ENCODE peak calls at places on chromosomes 1 and 21, in eight cellular contexts. H, V, J, B, I, X, D and E are unnamed samples.

GRCh38 chr1:200258447-200259375 is 151.1 kb downstream of the ZNF281 start:
- DNase-seq in H (peak; percentile 39), V (peak; percentile 52), J (no peak), B (peak; percentile 37), I (no peak), X (peak; percentile 27), D (no peak), E (peak; percentile 43)

GRCh38 chr1:20735581-20736111 is 3.1 kb upstream of the SH2D5 start:
- DNase-seq in H (no peak), V (no peak), J (no peak), B (no peak), I (no peak), X (no peak), D (no peak), E (no peak)

GRCh38 chr1:31585736-31586365 is 9.5 kb downstream of the TINAGL1 start:
- DNase-seq in H (no peak), V (no peak), J (no peak), B (no peak), I (no peak), X (peak; percentile 8), D (no peak), E (no peak)

GRCh38 chr1:65343286-65343685 is 33.9 kb downstream of the DNAJC6 start:
- DNase-seq in H (no peak), V (no peak), J (no peak), B (no peak), I (no peak), X (no peak), D (no peak), E (no peak)

GRCh38 chr1:9659328-9659727 is 7.8 kb downstream of the PIK3CD start:
- DNase-seq in H (no peak), V (peak; percentile 21), J (no peak), B (no peak), I (no peak), X (no peak), D (no peak), E (no peak)

GRCh38 chr1:83547903-83548302 is 451.0 kb downstream of the TTLL7 start:
- DNase-seq in H (no peak), V (no peak), J (no peak), B (no peak), I (no peak), X (no peak), D (no peak), E (no peak)

GRCh38 chr21:21345872-21346271 is 347.7 kb downstream of the NCAM2 start:
- DNase-seq in H (no peak), V (no peak), J (no peak), B (no peak), I (no peak), X (no peak), D (no peak), E (no peak)

GRCh38 chr1:55695553-55695952 is 480.4 kb upstream of the USP24 start:
- DNase-seq in H (no peak), V (no peak), J (no peak), B (no peak), I (no peak), X (no peak), D (no peak), E (no peak)

GRCh38 chr1:225825606-225826005 is 15.7 kb downstream of the EPHX1 start:
- DNase-seq in H (no peak), V (no peak), J (no peak), B (no peak), I (no peak), X (no peak), D (no peak), E (no peak)

GRCh38 chr1:71147637-71148360 is 67.0 kb upstream of the ZRANB2 start:
- DNase-seq in H (no peak), V (no peak), J (no peak), B (no peak), I (no peak), X (no peak), D (no peak), E (no peak)

GRCh38 chr1:236654957-236655356 is 31.3 kb upstream of the ACTN2 start:
- DNase-seq in H (no peak), V (no peak), J (no peak), B (no peak), I (no peak), X (no peak), D (no peak), E (no peak)

GRCh38 chr1:236657398-236657797 is 28.9 kb upstream of the ACTN2 start:
- DNase-seq in H (no peak), V (no peak), J (no peak), B (no peak), I (no peak), X (no peak), D (no peak), E (no peak)

GRCh38 chr1:236659792-236660587 is 26.3 kb upstream of the ACTN2 start:
- DNase-seq in H (no peak), V (no peak), J (no peak), B (no peak), I (no peak), X (no peak), D (no peak), E (peak; percentile 51)

DNA sequence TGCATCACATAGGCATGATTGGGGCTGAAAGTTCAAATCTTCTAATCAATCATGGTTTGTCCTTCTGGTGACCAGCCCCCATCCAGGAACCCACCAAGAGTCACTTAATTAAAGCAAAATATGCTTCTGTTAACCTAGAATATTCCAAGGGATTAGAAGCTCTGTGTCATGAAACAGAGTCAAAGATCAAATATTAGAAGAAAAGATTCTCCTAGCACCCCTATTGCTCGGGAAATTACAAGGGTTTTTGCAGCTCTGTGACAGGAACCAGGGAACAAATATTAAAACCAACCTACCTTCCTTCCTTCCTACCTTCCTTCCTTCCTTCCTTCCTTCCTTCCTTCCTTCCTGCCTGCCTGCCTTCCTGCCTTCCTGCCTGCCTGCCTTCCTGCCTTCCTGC is 31.8 kb upstream of the ACTN2 start:
- DNase-seq in H (no peak), V (no peak), J (no peak), B (no peak), I (no peak), X (no peak), D (no peak), E (no peak)
- TF ChIP-seq REST in H (no peak), V (no peak), J (no peak), B (no peak), I (no peak), X (no peak), D (no peak), E (no peak)

DNA sequence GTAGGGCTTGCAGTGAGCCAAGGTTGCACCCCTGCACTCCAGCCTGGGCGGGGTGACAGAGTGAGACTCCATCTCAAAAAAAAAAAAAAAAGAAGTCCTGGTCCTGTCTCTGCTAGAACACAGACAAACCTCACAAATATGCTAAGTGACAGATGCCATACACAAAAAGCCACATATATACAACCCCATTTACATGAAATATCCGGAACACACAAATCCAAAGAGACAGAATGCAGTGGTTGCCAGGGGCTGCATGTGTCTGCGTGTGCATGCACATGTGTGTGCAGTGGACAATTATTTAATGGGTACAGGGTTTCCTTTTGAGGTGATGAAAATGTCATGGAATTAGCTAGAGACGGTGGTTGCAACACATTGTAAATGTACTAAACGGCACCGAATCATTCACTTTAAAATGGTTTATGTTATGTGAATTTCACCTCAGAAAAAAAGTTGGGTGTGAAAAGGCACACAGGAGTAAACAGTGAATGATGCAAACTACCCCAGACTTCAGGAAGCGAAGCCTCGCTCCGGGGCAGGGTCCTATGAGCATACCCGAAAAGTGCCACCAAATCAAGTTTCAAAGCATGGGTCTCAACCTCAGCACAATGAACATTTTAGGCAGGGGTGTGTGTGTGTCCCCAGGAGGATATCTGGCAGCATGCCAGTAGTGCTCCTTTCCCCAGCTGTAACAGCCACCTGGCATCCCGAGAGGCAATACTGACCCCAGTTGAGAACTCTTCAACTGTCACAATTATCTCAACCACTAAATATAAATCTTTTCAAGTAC is 48.3 kb downstream of the GNB1 start:
- DNase-seq in H (no peak), V (no peak), J (no peak), B (no peak), I (no peak), X (no peak), D (no peak), E (no peak)
- TF ChIP-seq POLR2AphosphoS5 in H (no peak), V (no peak), J (no peak), B (no peak), I (no peak), X (no peak), D (no peak), E (no peak)

GRCh38 chr1:181152892-181153633 is 64.6 kb downstream of the IER5 start:
- DNase-seq in H (no peak), V (no peak), J (no peak), B (peak; percentile 68), I (peak; percentile 76), X (peak; percentile 96), D (no peak), E (peak; percentile 62)
- H3K4me3 ChIP-seq in H (no peak overlapping the region), V (peak overlapping the region; percentile 55), J (no peak overlapping the region), B (no peak overlapping the region), I (no peak overlapping the region), X (no peak overlapping the region), D (no peak overlapping the region), E (no peak overlapping the region)

GRCh38 chr21:41762753-41763152 is 4.1 kb downstream of the RIPK4 start:
- DNase-seq in H (no peak), V (no peak), J (no peak), B (no peak), I (no peak), X (no peak), D (no peak), E (no peak)

GRCh38 chr21:41759926-41760325 is 6.9 kb downstream of the RIPK4 start:
- DNase-seq in H (no peak), V (no peak), J (no peak), B (no peak), I (no peak), X (no peak), D (no peak), E (no peak)

GRCh38 chr21:41762236-41762635 is 4.6 kb downstream of the RIPK4 start:
- DNase-seq in H (no peak), V (no peak), J (no peak), B (no peak), I (no peak), X (no peak), D (no peak), E (peak; percentile 95)

GRCh38 chr21:41760411-41760810 is 6.4 kb downstream of the RIPK4 start:
- DNase-seq in H (no peak), V (no peak), J (no peak), B (no peak), I (no peak), X (no peak), D (no peak), E (no peak)

DNA sequence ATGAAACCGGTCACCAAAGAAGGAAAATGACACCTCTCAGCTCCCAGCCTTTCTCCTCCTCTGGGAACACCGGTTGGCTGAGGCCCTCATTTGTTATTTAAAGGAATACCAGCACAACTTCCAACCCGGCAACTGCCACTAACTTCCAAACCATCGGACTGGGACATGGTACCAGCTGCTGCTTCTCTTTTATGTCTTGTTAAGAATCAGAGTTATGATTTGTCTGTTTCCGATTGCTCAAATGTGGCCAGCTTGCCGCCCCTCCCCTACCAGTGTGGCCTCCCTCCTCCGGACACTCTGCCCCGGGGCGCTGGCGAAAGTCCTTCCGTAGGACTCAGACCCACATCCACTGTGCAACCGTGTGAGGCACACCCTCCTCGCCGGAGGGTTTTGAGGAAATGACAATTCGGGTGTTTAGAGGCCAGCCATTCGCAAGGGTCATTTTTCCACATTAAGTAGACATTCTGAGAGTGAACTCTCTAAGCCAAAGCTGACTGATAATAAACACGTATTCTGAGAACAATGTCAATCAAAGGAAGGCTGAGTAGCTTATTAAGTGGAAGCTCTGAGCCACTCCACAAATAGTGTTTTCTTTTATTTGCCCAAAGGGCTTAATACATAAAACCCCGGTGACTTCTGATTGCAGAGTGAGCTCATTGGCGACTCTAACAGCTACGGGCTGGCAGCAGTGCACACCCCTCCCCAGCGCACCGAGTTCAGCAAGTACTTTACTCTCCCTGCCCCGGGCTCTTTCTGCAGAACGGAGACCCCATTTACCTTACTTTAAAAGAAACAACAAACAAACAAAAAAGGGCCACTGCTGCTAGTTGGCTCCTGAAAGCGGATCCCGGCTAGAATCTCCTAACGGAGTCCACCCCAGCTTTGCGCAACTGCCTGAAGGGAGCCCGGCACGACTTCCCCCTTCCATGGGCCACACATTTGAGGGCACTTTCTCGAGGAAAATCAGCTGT is 5.4 kb downstream of the RIPK4 start:
- DNase-seq in H (no peak), V (peak; percentile 38), J (no peak), B (no peak), I (peak; percentile 24), X (no peak), D (no peak), E (peak; percentile 66)
- TF ChIP-seq REST in H (no peak), V (no peak), J (no peak), B (no peak), I (no peak), X (no peak), D (no peak), E (no peak)